ENCODE peak calls at places on chromosome 16, in four cellular contexts. N, F, E and I are unnamed samples. For H3K79me2, the result is how much of the 10 kb centered on the place peaks cover.

GRCh38 chr16:708019-708418 is 2.4 kb upstream of the FBXL16 start:
- DNase-seq in N (no peak), F (no peak), E (no peak), I (no peak)

GRCh38 chr16:52383071-52383470 is 163.9 kb downstream of the TOX3 start:
- DNase-seq in N (no peak), F (no peak), E (no peak), I (no peak)

GRCh38 chr16:30473231-30474061 is 904 bp downstream of the ITGAL start:
- DNase-seq in N (no peak), F (no peak), E (no peak), I (no peak)

GRCh38 chr16:89853306-89853993 is 19.9 kb upstream of the TCF25 start:
- DNase-seq in N (no peak), F (no peak), E (no peak), I (no peak)

GRCh38 chr16:10521681-10522274 is 58.6 kb downstream of the EMP2 start:
- DNase-seq in N (peak), F (peak), E (no peak), I (peak)

GRCh38 chr16:51327001-51327400 is 175.9 kb upstream of the SALL1 start:
- DNase-seq in N (no peak), F (no peak), E (no peak), I (no peak)

GRCh38 chr16:19382084-19382801 is 35.4 kb upstream of the TMC5 start:
- DNase-seq in N (no peak), F (no peak), E (no peak), I (peak)

GRCh38 chr16:67673712-67674580 is 7.3 kb downstream of the C16orf86 start:
- DNase-seq in N (no peak), F (no peak), E (no peak), I (no peak)

GRCh38 chr16:35751191-35751941 is 2292.0 kb downstream of the TP53TG3F start:
- DNase-seq in N (no peak), F (no peak), E (no peak), I (no peak)

GRCh38 chr16:55656695-55657092 is 906 bp downstream of the SLC6A2 start:
- DNase-seq in N (no peak), F (no peak), E (peak), I (no peak)

DNA sequence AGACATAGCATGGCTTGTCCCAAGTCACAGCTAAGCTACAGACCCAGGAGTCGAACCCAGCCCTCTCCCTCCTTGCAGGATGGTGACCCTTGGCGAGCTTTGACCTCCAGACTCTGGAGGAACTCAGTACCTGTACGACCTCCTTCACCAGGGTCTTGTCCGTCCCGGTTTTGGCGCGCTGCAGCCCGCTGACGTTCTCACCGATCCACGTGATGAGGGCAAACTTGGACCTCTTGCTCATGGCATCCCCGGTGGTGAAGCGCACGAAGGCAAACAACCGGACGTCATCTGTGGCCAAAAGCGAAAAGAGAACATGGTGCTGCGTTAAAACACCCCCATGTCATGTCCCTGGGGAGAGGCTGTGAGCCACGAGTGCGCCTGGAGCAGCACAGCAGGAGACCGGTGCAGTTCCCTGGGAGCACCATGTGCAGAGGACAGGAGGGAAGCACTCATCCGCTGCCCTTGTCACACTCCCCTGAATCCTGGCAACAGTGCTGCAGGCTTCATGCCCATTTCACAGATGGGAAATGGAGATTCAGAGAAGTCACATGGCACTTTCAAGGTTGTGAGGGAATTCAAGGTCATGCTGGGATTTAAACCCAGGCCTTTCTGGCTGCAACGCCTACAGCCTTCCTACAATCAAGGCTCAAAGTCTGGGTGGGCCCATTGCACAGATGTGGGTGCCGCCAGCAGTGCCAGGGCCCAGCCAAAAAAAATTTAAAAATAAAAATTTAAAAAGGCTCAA is 27.7 kb downstream of the COTL1 start:
- DNase-seq in N (no peak), F (no peak), E (no peak), I (no peak)
- H3K79me2 ChIP-seq in N (half or more), F (under half), E (under half), I (half or more)

DNA sequence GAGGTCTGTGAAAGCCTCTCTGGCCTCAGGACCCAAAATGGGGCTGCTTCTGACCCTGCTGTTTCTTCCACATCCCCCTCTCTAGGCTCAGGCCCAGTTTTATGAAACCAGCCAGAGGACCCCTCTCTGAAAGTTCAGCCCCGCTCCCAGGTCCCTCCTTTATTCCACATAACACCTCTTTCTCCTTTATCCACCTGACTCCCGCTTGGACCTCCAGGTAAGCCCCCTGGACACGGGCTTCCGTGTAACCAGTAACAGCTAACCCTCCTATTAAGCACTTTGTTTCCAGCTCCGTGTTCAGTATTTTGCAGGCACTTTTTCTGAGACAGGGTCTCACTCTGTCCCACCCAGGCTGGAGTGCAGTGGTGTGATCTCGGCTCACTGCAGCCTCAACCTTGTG is 37.4 kb downstream of the PSME3IP1 start:
- DNase-seq in N (no peak), F (no peak), E (no peak), I (no peak)
- H3K27ac ChIP-seq in N (no peak), F (peak), E (no peak), I (peak)

DNA sequence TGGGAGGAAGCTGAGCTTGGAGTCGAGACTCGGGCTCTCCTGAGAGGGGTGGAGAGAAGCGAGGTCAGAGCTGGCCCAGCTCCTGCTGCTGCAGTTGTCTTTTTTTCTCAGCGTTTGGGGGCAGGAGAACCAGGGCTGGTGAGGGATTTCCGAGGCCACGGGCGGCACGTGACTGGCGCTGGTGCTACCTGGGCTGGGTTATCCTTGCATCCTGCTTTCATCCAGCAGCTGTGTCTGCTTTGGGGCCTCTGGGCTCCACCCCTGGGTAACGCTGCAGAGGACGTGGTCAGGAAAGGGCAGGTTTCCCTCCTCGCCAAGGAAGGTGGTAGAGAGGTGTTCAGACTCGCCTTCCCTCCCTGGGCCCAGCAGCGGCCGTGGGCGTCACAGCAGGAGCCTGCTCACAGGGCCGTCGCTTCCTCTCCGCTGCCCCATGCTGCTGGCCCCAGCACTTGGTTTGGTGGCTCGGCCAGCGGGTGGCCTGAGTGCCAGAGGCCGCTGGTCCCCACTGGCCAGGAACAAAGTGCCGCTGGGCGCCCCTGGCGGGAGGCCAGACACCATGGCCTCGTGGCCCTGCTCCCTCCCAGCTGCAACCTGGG is 22.5 kb downstream of the GSE1 start:
- DNase-seq in N (no peak), F (no peak), E (no peak), I (no peak)
- H3K79me2 ChIP-seq in N (half or more), F (half or more), E (half or more), I (under half)

DNA sequence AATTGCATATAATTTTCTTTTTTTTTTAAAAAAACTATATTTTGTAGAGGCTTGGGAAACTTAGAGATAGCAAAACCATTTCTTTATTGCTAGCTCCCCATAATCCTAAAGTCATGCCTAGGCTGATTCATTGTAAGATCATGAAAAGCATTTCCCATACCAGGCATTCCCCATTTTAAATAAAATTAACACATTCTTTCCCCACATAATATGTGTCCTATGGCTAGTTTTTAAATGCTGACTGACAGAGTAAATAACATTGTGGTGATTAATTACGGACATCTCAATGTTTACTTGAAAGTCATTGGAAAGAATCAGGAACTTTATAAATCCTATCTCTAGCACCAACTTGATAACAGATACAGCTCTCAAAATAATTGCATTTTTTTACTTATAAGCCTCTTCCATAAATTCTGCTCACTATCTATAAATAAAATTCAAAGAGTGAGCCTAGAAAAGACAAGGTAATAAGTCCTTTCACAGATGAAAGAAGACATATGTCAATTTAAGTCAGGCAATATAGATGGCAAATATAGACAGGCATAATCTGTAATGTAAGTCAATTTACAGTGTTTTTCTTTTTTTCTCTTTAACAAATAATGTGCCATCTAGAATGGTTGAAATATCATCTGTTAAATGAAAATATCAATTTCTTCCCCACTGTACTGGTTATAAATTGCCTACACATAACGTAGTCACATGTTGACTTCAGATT is 1409.0 kb upstream of the GOT2 start:
- DNase-seq in N (no peak), F (peak), E (no peak), I (no peak)
- H3K27ac ChIP-seq in N (no peak), F (no peak), E (no peak), I (no peak)

GRCh38 chr16:85375282-85375681 is 237.8 kb upstream of the GSE1 start:
- DNase-seq in N (no peak), F (no peak), E (no peak), I (no peak)
- H3K79me2 ChIP-seq in N (under half), F (under half), E (under half), I (under half)

GRCh38 chr16:85948870-85949269 is 49.9 kb downstream of the IRF8 start:
- DNase-seq in N (no peak), F (no peak), E (no peak), I (no peak)

GRCh38 chr16:85945424-85945751 is 46.4 kb downstream of the IRF8 start:
- DNase-seq in N (no peak), F (no peak), E (no peak), I (no peak)

GRCh38 chr16:85947511-85948509 is 48.8 kb downstream of the IRF8 start:
- DNase-seq in N (no peak), F (no peak), E (no peak), I (peak)

GRCh38 chr16:85944572-85945423 is 45.8 kb downstream of the IRF8 start:
- DNase-seq in N (no peak), F (no peak), E (no peak), I (peak)

DNA sequence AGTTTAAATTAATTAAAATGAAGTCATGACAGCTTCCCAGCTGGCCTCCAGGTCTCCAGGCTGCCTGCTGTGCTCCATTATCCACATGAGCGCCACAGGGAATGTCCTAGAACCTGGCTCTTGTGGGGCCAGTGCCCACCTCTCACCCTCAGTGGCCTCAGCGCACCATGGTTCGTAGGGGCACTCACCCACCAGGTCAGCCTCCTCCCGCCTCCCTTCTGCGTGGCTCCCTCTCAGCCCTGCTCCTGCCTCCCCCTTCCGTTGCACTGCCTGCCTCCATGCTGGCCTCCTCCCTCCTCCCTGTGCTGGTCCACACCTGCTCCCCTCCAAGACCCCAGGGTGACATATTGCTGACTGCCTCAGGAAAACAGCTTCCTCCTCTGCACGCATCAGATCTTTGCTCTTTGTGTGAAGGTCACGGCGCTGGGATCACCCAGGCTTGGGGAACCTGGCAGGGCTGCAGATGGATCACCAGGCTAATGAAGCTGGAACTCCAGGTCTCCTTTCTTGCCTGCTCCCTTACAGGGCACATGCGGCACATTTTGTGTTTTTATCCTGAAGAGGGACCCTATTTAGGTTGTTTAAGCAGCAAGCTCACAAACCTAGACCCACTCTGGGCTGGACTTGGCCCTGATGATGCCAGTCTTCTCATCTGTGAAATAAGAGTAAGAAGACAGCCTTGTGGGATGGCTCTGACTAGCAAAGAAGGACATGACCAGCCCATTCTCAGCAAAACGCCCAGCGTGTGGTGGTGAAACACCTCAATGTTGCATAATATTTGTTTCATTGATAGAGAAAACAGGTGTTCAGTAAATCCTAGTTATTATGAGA is 47.9 kb downstream of the IRF8 start:
- DNase-seq in N (no peak), F (no peak), E (no peak), I (no peak)
- H3K27ac ChIP-seq in N (no peak), F (no peak), E (no peak), I (no peak)

GRCh38 chr16:57751539-57752202 is 16.1 kb downstream of the KATNB1 start:
- DNase-seq in N (no peak), F (no peak), E (no peak), I (no peak)
- H3K79me2 ChIP-seq in N (under half), F (under half), E (under half), I (under half)

DNA sequence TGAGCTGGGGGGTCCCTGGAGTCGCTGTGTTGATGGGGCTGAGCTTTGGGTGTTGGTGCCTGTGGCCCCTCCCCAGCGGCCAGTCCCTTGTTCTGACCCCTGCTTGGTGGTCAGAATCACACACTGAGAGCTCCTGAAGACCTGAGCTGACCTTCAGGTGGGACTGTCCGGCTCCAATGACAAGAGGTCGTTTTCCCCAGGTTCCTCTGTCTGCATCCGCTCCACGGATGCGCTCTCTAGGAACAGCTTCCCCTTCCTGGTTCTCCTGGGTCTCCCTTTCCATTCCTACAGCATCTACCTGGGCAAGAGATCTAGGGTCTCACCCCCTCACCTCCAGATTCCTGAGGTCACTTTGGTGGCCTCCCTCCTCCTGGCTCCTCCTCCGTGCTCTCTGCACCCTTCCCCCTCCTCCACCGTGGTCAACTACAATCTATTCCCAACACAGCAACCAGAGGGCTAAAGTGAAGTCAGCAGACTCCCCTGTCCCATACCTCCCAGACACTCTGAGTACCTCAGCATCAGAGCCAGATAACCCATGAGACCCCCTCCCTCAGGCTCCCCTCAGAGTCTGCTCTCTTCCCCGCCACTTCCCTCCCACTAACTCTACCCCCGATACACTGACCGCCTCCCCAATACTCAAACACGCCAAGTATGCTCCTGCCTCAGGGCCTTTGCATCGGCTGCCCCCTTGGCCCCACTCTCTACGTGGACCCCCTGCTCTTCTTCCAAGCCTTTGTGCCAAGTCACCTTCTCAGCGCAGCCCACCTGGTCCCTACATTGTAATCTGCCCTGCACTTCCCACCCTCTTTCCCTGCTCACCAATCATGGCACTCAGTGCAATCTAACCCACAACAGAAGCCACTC is 9.0 kb upstream of the SEC14L5 start:
- DNase-seq in N (no peak), F (no peak), E (no peak), I (no peak)
- H3K27ac ChIP-seq in N (no peak), F (no peak), E (no peak), I (no peak)